ENCODE peak calls at places on chromosomes 1 and 21, in six cellular contexts. One of them, this sample, is unnamed.

GRCh38 chr1:30328100-30328370 is 395.4 kb downstream of the MATN1 start:
- DNase-seq in B cell: no peak
- DNase-seq in OCI-LY7: no peak
- DNase-seq in PC-9: no peak
- DNase-seq in neural progenitor cell: no peak
- DNase-seq in Panc1: no peak
- DNase-seq in this sample: no peak

GRCh38 chr1:221712776-221713431 is 29.0 kb downstream of the DUSP10 start:
- DNase-seq in PC-9: no peak
- DNase-seq in OCI-LY7: no peak
- DNase-seq in B cell: peak
- DNase-seq in Panc1: no peak
- DNase-seq in neural progenitor cell: no peak
- DNase-seq in this sample: peak

GRCh38 chr1:204206121-204206520 is 7.7 kb downstream of the GOLT1A start:
- DNase-seq in neural progenitor cell: no peak
- DNase-seq in Panc1: no peak
- DNase-seq in OCI-LY7: no peak
- DNase-seq in PC-9: no peak
- DNase-seq in B cell: no peak
- DNase-seq in this sample: no peak

GRCh38 chr21:28959367-28960099 is 33.1 kb downstream of the LTN1 start:
- DNase-seq in OCI-LY7: no peak
- DNase-seq in neural progenitor cell: no peak
- DNase-seq in PC-9: no peak
- DNase-seq in Panc1: no peak
- DNase-seq in B cell: no peak
- DNase-seq in this sample: no peak

GRCh38 chr1:154943649-154944421 is 7.3 kb upstream of the PMVK start:
- DNase-seq in PC-9: no peak
- DNase-seq in B cell: peak
- DNase-seq in OCI-LY7: peak
- DNase-seq in neural progenitor cell: peak
- DNase-seq in Panc1: no peak
- DNase-seq in this sample: peak

GRCh38 chr1:200115532-200115931 is 88.0 kb downstream of the NR5A2 start:
- DNase-seq in PC-9: peak
- DNase-seq in OCI-LY7: peak
- DNase-seq in neural progenitor cell: no peak
- DNase-seq in Panc1: no peak
- DNase-seq in B cell: no peak
- DNase-seq in this sample: no peak

GRCh38 chr1:22689505-22689904 is 21.1 kb upstream of the EPHB2 start:
- DNase-seq in Panc1: peak
- DNase-seq in neural progenitor cell: peak
- DNase-seq in B cell: no peak
- DNase-seq in OCI-LY7: no peak
- DNase-seq in PC-9: peak
- DNase-seq in this sample: no peak

GRCh38 chr1:19441048-19441447 is 44.3 kb downstream of the CAPZB start:
- DNase-seq in B cell: no peak
- DNase-seq in neural progenitor cell: no peak
- DNase-seq in OCI-LY7: no peak
- DNase-seq in Panc1: no peak
- DNase-seq in PC-9: no peak
- DNase-seq in this sample: no peak

GRCh38 chr1:46670134-46670533 is 1.5 kb upstream of the TEX38 start:
- DNase-seq in Panc1: no peak
- DNase-seq in OCI-LY7: no peak
- DNase-seq in PC-9: no peak
- DNase-seq in neural progenitor cell: no peak
- DNase-seq in B cell: no peak
- DNase-seq in this sample: no peak

GRCh38 chr1:46219551-46220520 is 16.7 kb downstream of the LURAP1 start:
- DNase-seq in neural progenitor cell: no peak
- DNase-seq in PC-9: no peak
- DNase-seq in OCI-LY7: no peak
- DNase-seq in B cell: no peak
- DNase-seq in Panc1: no peak
- DNase-seq in this sample: no peak

GRCh38 chr1:43446388-43446740 is 7.4 kb downstream of the HYI start:
- DNase-seq in neural progenitor cell: no peak
- DNase-seq in PC-9: no peak
- DNase-seq in OCI-LY7: no peak
- DNase-seq in Panc1: no peak
- DNase-seq in B cell: no peak
- DNase-seq in this sample: no peak

GRCh38 chr1:58901008-58901407 is 117.2 kb upstream of the JUN start:
- DNase-seq in PC-9: peak
- DNase-seq in B cell: no peak
- DNase-seq in neural progenitor cell: no peak
- DNase-seq in OCI-LY7: no peak
- DNase-seq in Panc1: no peak
- DNase-seq in this sample: no peak

GRCh38 chr1:157878059-157878458 is 36.5 kb upstream of the CD5L start:
- DNase-seq in Panc1: peak
- DNase-seq in B cell: no peak
- DNase-seq in neural progenitor cell: peak
- DNase-seq in OCI-LY7: peak
- DNase-seq in PC-9: no peak
- DNase-seq in this sample: no peak

GRCh38 chr1:167803358-167804217 is 81.8 kb downstream of the MPZL1 start:
- DNase-seq in Panc1: peak
- DNase-seq in PC-9: peak
- DNase-seq in B cell: peak
- DNase-seq in OCI-LY7: peak
- DNase-seq in neural progenitor cell: peak
- DNase-seq in this sample: peak

GRCh38 chr1:24294757-24295371 is 24.3 kb upstream of the GRHL3 start:
- DNase-seq in OCI-LY7: no peak
- DNase-seq in B cell: no peak
- DNase-seq in PC-9: peak
- DNase-seq in Panc1: no peak
- DNase-seq in neural progenitor cell: peak
- DNase-seq in this sample: no peak

GRCh38 chr1:153598309-153599172 is 14.4 kb downstream of the S100A16 start:
- DNase-seq in OCI-LY7: peak
- DNase-seq in neural progenitor cell: no peak
- DNase-seq in PC-9: no peak
- DNase-seq in Panc1: no peak
- DNase-seq in B cell: peak
- DNase-seq in this sample: peak

GRCh38 chr1:112344754-112345423 is 51.1 kb upstream of the CTTNBP2NL start:
- DNase-seq in Panc1: no peak
- DNase-seq in OCI-LY7: no peak
- DNase-seq in PC-9: no peak
- DNase-seq in B cell: no peak
- DNase-seq in neural progenitor cell: peak
- DNase-seq in this sample: no peak

GRCh38 chr1:237093706-237094105 is 51.7 kb downstream of the RYR2 start:
- DNase-seq in PC-9: no peak
- DNase-seq in B cell: no peak
- DNase-seq in Panc1: no peak
- DNase-seq in OCI-LY7: no peak
- DNase-seq in neural progenitor cell: no peak
- DNase-seq in this sample: no peak

DNA sequence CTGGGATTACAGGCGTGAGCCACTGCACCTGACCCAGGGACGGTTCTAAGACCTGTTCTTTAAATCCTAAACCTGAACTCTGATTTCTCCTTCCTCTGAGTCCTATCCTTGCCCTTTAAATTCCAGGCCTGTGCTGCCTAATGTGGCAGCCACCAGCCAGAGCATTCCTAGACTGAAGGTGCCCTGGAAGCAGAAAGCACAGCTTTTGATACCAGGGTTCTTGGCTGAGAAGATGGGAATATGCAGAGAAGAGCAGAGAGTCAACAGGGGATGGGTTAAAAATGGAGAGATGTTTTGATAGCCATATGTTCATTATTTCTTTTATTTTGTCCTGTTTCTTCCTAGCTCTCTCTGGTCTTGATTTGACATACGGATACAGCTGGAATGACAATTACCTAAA is 49.7 kb downstream of the RYR2 start:
- DNase-seq in neural progenitor cell: no peak
- DNase-seq in PC-9: no peak
- DNase-seq in OCI-LY7: no peak
- DNase-seq in Panc1: no peak
- DNase-seq in B cell: no peak
- DNase-seq in this sample: no peak
- TF ChIP-seq CTCF in neural progenitor cell: no peak
- TF ChIP-seq CTCF in PC-9: no peak
- TF ChIP-seq CTCF in OCI-LY7: no peak
- TF ChIP-seq CTCF in Panc1: no peak
- TF ChIP-seq CTCF in B cell: no peak
- TF ChIP-seq CTCF in this sample: no peak

GRCh38 chr1:198829356-198829755 is 190.5 kb downstream of the PTPRC start:
- DNase-seq in PC-9: no peak
- DNase-seq in neural progenitor cell: no peak
- DNase-seq in Panc1: no peak
- DNase-seq in B cell: no peak
- DNase-seq in OCI-LY7: no peak
- DNase-seq in this sample: no peak

GRCh38 chr1:198830397-198830796 is 191.6 kb downstream of the PTPRC start:
- DNase-seq in B cell: no peak
- DNase-seq in Panc1: no peak
- DNase-seq in PC-9: no peak
- DNase-seq in neural progenitor cell: no peak
- DNase-seq in OCI-LY7: no peak
- DNase-seq in this sample: no peak

GRCh38 chr1:198833706-198834497 is 195.1 kb downstream of the PTPRC start:
- DNase-seq in neural progenitor cell: no peak
- DNase-seq in PC-9: no peak
- DNase-seq in B cell: no peak
- DNase-seq in Panc1: no peak
- DNase-seq in OCI-LY7: no peak
- DNase-seq in this sample: no peak

GRCh38 chr1:198825254-198825653 is 186.4 kb downstream of the PTPRC start:
- DNase-seq in Panc1: no peak
- DNase-seq in PC-9: no peak
- DNase-seq in B cell: no peak
- DNase-seq in OCI-LY7: no peak
- DNase-seq in neural progenitor cell: no peak
- DNase-seq in this sample: no peak

DNA sequence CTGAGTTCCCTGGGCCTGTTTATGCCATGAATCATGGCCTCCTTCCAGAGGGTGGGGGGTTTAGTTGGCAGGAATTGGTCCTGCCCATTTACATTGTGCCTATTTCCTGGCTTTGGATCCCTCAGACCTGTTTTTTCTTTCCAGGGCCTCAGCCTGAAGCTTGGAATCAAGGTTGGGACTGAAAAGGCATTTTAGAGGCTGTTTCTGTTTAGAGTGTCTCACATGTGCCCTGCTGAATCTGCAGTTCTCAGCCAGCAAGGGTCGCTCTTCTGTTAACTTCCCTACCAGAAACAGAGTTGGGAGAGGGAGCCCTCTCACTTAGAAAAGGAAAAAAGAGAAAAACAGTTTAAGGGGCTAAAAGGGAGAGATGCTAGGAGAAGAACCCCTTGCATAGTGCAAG is 191.1 kb downstream of the PTPRC start:
- DNase-seq in OCI-LY7: no peak
- DNase-seq in B cell: no peak
- DNase-seq in Panc1: no peak
- DNase-seq in PC-9: no peak
- DNase-seq in neural progenitor cell: peak
- DNase-seq in this sample: no peak
- TF ChIP-seq CTCF in OCI-LY7: peak
- TF ChIP-seq CTCF in B cell: no peak
- TF ChIP-seq CTCF in Panc1: no peak
- TF ChIP-seq CTCF in PC-9: no peak
- TF ChIP-seq CTCF in neural progenitor cell: peak
- TF ChIP-seq CTCF in this sample: peak

DNA sequence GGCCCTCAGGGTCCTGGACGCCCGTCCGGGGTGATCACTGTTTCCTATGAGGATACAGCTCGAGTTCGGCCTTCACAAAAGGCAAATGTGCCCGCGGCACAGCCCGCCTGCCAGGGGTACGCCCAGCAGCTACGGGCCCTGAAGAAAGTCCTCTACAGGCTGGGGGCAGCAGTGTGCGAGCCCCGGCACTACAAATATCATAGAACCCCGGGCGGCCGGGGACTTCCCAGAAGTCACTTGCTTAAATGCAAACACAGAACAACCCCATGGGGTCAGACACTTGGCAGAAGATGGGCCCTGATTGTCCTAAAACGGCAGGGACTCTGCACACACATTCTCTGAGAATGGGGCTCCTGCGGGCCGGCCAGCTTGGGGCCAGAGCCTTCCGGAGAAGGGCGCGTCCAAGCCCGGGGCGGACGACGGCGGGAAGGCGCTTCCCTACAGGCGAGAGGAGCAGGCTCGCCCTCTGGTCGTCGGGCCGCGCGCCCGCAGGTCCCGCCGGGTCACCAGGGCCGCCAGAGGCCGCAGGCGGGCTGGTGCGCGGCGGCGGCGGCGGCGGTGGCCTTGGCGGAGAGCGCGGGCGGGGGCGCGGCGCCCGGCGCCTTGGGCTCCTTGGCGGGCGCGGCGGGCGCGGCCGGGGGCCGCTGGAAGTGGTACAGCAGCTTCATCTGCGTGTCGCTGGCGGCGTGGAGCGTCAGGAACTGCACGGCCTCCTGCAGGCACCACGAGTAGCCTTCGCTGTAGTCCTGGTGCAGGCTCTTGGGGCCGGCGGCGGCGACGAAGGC is 905 bp downstream of the HES5 start:
- DNase-seq in OCI-LY7: no peak
- DNase-seq in Panc1: no peak
- DNase-seq in neural progenitor cell: peak
- DNase-seq in PC-9: no peak
- DNase-seq in B cell: peak
- DNase-seq in this sample: peak
- TF ChIP-seq CTCF in OCI-LY7: no peak
- TF ChIP-seq CTCF in Panc1: no peak
- TF ChIP-seq CTCF in neural progenitor cell: no peak
- TF ChIP-seq CTCF in PC-9: no peak
- TF ChIP-seq CTCF in B cell: peak
- TF ChIP-seq CTCF in this sample: no peak

DNA sequence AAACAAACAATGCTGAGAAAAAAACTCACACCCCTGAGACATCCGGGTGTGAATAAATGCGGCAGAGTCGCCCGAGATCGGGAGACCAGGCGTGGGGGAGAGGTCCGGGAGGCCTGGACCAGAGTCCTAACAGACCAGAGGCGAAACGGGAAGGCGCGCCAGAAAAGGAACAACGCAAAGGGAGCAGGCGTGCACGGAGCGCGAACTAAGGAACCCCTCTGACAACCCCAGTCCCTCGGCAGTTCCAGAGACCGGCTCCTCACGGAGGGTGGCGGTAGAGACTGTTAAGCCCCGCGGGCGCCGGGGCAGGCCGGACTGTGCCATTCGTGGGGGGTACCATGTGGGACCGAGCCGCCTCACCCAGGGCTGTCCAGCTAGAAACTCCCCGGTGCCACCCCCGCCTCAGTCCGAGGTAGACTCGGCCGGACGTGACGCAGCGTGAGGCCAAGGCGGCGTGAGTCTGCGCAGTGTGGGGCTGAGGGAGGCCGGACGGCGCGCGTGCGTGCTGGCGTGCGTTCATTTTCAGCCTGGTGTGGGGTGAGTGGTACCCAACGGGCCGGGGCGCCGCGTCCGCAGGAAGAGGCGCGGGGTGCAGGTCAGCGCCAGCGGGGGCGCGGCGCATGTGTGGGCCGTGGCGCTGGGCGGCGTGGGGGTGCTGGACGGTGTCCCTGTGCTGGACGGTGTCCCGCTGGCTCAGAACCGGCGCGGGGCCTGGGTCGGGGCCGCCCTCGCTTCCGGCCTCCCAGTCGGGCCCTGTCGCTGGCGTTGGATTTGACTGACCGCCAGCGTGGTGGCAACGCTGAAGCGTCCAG is at the start of gene PARK7:
- DNase-seq in PC-9: peak
- DNase-seq in B cell: peak
- DNase-seq in OCI-LY7: peak
- DNase-seq in neural progenitor cell: peak
- DNase-seq in Panc1: peak
- DNase-seq in this sample: peak
- TF ChIP-seq CTCF in PC-9: peak
- TF ChIP-seq CTCF in B cell: peak
- TF ChIP-seq CTCF in OCI-LY7: peak
- TF ChIP-seq CTCF in neural progenitor cell: peak
- TF ChIP-seq CTCF in Panc1: no peak
- TF ChIP-seq CTCF in this sample: peak